ENCODE peak calls at places on chromosomes 11 and 22, in four cellular contexts. S, T, G and F are unnamed samples.

GRCh38 chr22:38135133-38135706 is 24.7 kb upstream of the BAIAP2L2 start:
- DNase-seq in S (peak; percentile 89), T (no peak), G (peak; percentile 84), F (peak; percentile 83)

GRCh38 chr11:117179048-117179999 is 781 bp downstream of the SIDT2 start:
- DNase-seq in S (peak; percentile 83), T (peak; percentile 44), G (peak; percentile 49), F (peak; percentile 60)

GRCh38 chr22:29882716-29883044 is 294 bp upstream of the MTMR3 start:
- DNase-seq in S (no peak), T (no peak), G (no peak), F (no peak)

GRCh38 chr11:11569936-11570491 is 51.8 kb downstream of the GALNT18 start:
- DNase-seq in S (peak; percentile 83), T (no peak), G (no peak), F (no peak)

GRCh38 chr11:11463397-11463796 is 110.3 kb upstream of the CSNK2A3 start:
- DNase-seq in S (no peak), T (peak; percentile 54), G (no peak), F (peak; percentile 73)

GRCh38 chr11:73997120-73997772 is 11.6 kb downstream of the UCP3 start:
- DNase-seq in S (no peak), T (no peak), G (no peak), F (no peak)

GRCh38 chr22:32951807-32952153 is 106.4 kb downstream of the SYN3 start:
- DNase-seq in S (no peak), T (no peak), G (no peak), F (no peak)

GRCh38 chr11:130131957-130132850 is 27.4 kb upstream of the ST14 start:
- DNase-seq in S (no peak), T (peak; percentile 26), G (peak; percentile 73), F (peak; percentile 72)

GRCh38 chr22:43443072-43443471 is 31.3 kb downstream of the MPPED1 start:
- DNase-seq in S (no peak), T (no peak), G (no peak), F (no peak)

GRCh38 chr22:50313600-50313999 is 6.2 kb upstream of the PLXNB2 start:
- DNase-seq in S (no peak), T (no peak), G (no peak), F (no peak)

GRCh38 chr11:5476184-5476819 is 12.2 kb upstream of the OR52D1 start:
- DNase-seq in S (no peak), T (peak; percentile 31), G (peak; percentile 56), F (peak; percentile 61)

GRCh38 chr22:36771376-36772063 is 4.4 kb downstream of the IFT27 start:
- DNase-seq in S (no peak), T (no peak), G (no peak), F (no peak)

GRCh38 chr11:44036811-44037657 is 10.7 kb upstream of the ACCSL start:
- DNase-seq in S (peak; percentile 91), T (peak; percentile 89), G (peak; percentile 79), F (peak; percentile 89)

GRCh38 chr11:27059431-27059830 is 18.8 kb downstream of the BBOX1 start:
- DNase-seq in S (no peak), T (no peak), G (no peak), F (no peak)

GRCh38 chr22:25068701-25069100 is 116.2 kb downstream of the KIAA1671 start:
- DNase-seq in S (no peak), T (no peak), G (no peak), F (no peak)

GRCh38 chr22:23223566-23224317 is 43.4 kb downstream of the BCR start:
- DNase-seq in S (peak; percentile 19), T (no peak), G (no peak), F (no peak)

GRCh38 chr11:113179181-113179701 is 135.1 kb upstream of the TTC12 start:
- DNase-seq in S (no peak), T (peak; percentile 87), G (no peak), F (no peak)

GRCh38 chr22:23072035-23072910 is 2.0 kb downstream of the GNAZ start:
- DNase-seq in S (peak; percentile 81), T (no peak), G (peak; percentile 3), F (no peak)

GRCh38 chr11:111526501-111526900 is 11.9 kb downstream of the HOATZ start:
- DNase-seq in S (no peak), T (no peak), G (peak; percentile 72), F (peak; percentile 67)

GRCh38 chr11:44877908-44878459 is 72.7 kb downstream of the TP53I11 start:
- DNase-seq in S (no peak), T (peak; percentile 62), G (no peak), F (peak; percentile 29)

GRCh38 chr11:17564687-17565042 is 17.6 kb downstream of the OTOG start:
- DNase-seq in S (no peak), T (no peak), G (no peak), F (no peak)

GRCh38 chr22:38034278-38034882 is 22.8 kb upstream of the PICK1 start:
- DNase-seq in S (peak; percentile 94), T (no peak), G (peak; percentile 88), F (peak; percentile 93)

GRCh38 chr11:108498046-108498815 is at the start of gene POGLUT3:
- DNase-seq in S (peak; percentile 82), T (peak; percentile 85), G (peak; percentile 55), F (peak; percentile 67)